ENCODE peak calls at places on chromosomes 16 and 17, in nine cellular contexts. U is sigmoid colon; H is esophagus squamous epithelium; P is mammary epithelial cell; L is psoas muscle; O is GM23248; C is left ventricle myocardium inferior; Z is CD8-positive, alpha-beta memory T cell; R is upper lobe of right lung. X is an unnamed sample. For H3K4me1, the result is how much of the 10 kb centered on the place peaks cover.

GRCh38 chr17:56679767-56680422 is 86.4 kb downstream of the NOG start:
- DNase-seq in U (no peak), H (no peak), P (peak), L (no peak), O (peak), C (no peak), Z (no peak), R (no peak), X (no peak)

GRCh38 chr17:4558311-4558972 is 1.9 kb downstream of the GGT6 start:
- DNase-seq in U (no peak), H (no peak), P (no peak), L (peak), O (no peak), C (no peak), Z (no peak), R (peak), X (no peak)

GRCh38 chr17:63961355-63962207 is 11.1 kb downstream of the SCN4A start:
- DNase-seq in U (peak), H (no peak), P (peak), L (peak), O (peak), C (peak), Z (no peak), R (peak), X (peak)

GRCh38 chr17:76174072-76174471 is 33.0 kb upstream of the FOXJ1 start:
- DNase-seq in U (no peak), H (no peak), P (no peak), L (no peak), O (no peak), C (no peak), Z (no peak), R (no peak), X (no peak)

GRCh38 chr16:85490971-85491771 is 122.0 kb upstream of the GSE1 start:
- DNase-seq in U (no peak), H (no peak), P (no peak), L (no peak), O (no peak), C (no peak), Z (peak), R (no peak), X (no peak)

GRCh38 chr16:77213542-77214108 is 14.4 kb downstream of the SYCE1L start:
- DNase-seq in U (no peak), H (no peak), P (peak), L (no peak), O (peak), C (no peak), Z (no peak), R (no peak), X (no peak)

GRCh38 chr16:81623365-81624102 is 155.6 kb upstream of the PLCG2 start:
- DNase-seq in U (no peak), H (no peak), P (peak), L (no peak), O (peak), C (no peak), Z (peak), R (no peak), X (peak)

GRCh38 chr17:44901323-44901965 is 2.2 kb upstream of the EFTUD2 start:
- DNase-seq in U (no peak), H (no peak), P (peak), L (no peak), O (peak), C (no peak), Z (no peak), R (no peak), X (no peak)

GRCh38 chr17:949623-950338 is 29.8 kb downstream of the NXN start:
- DNase-seq in U (no peak), H (no peak), P (no peak), L (peak), O (no peak), C (no peak), Z (no peak), R (no peak), X (no peak)

GRCh38 chr17:75277664-75278071 is 6.6 kb upstream of the MIF4GD start:
- DNase-seq in U (no peak), H (no peak), P (no peak), L (peak), O (peak), C (no peak), Z (no peak), R (no peak), X (no peak)

GRCh38 chr17:64315032-64315490 is 52.0 kb upstream of the TEX2 start:
- DNase-seq in U (peak), H (no peak), P (no peak), L (peak), O (peak), C (peak), Z (no peak), R (peak), X (no peak)

GRCh38 chr17:2749058-2749783 is at the start of gene CCDC92B:
- DNase-seq in U (no peak), H (no peak), P (no peak), L (no peak), O (no peak), C (no peak), Z (no peak), R (no peak), X (no peak)

GRCh38 chr17:17514993-17515920 is 19.1 kb upstream of the RASD1 start:
- DNase-seq in U (no peak), H (no peak), P (no peak), L (peak), O (no peak), C (no peak), Z (no peak), R (no peak), X (no peak)

GRCh38 chr16:85928411-85928820 is 29.5 kb downstream of the IRF8 start:
- DNase-seq in U (peak), H (no peak), P (no peak), L (peak), O (peak), C (no peak), Z (no peak), R (no peak), X (no peak)

GRCh38 chr16:30356401-30357084 is 1.4 kb upstream of the CD2BP2 start:
- DNase-seq in U (no peak), H (no peak), P (no peak), L (peak), O (peak), C (no peak), Z (no peak), R (no peak), X (no peak)

GRCh38 chr16:85911531-85911930 is 12.6 kb downstream of the IRF8 start:
- DNase-seq in U (no peak), H (no peak), P (no peak), L (no peak), O (no peak), C (no peak), Z (no peak), R (peak), X (no peak)

GRCh38 chr17:19753661-19754463 is 5.8 kb upstream of the ALDH3A1 start:
- DNase-seq in U (peak), H (no peak), P (peak), L (peak), O (peak), C (no peak), Z (no peak), R (peak), X (no peak)

GRCh38 chr16:47928008-47928407 is 227.8 kb downstream of the ABCC12 start:
- DNase-seq in U (no peak), H (no peak), P (no peak), L (no peak), O (no peak), C (no peak), Z (no peak), R (no peak), X (no peak)

GRCh38 chr17:81608082-81608481 is 28.8 kb downstream of the NPLOC4 start:
- DNase-seq in U (no peak), H (no peak), P (no peak), L (no peak), O (peak), C (no peak), Z (no peak), R (no peak), X (no peak)

GRCh38 chr16:20372696-20373095 is 20.2 kb upstream of the UMOD start:
- DNase-seq in U (no peak), H (no peak), P (no peak), L (no peak), O (peak), C (no peak), Z (no peak), R (no peak), X (no peak)

GRCh38 chr17:32525116-32525515 is 38.3 kb downstream of the CDK5R1 start:
- DNase-seq in U (no peak), H (no peak), P (no peak), L (no peak), O (peak), C (no peak), Z (no peak), R (no peak), X (no peak)

GRCh38 chr17:19002805-19003542 is 1.6 kb downstream of the FAM83G start:
- DNase-seq in U (no peak), H (no peak), P (peak), L (no peak), O (peak), C (no peak), Z (no peak), R (no peak), X (no peak)

GRCh38 chr17:77076046-77076882 is 64.5 kb upstream of the SEC14L1 start:
- DNase-seq in U (no peak), H (no peak), P (no peak), L (no peak), O (peak), C (no peak), Z (no peak), R (no peak), X (no peak)

GRCh38 chr17:14748036-14748715 is 447.3 kb downstream of the HS3ST3B1 start:
- DNase-seq in U (no peak), H (no peak), P (peak), L (no peak), O (peak), C (no peak), Z (no peak), R (peak), X (no peak)

GRCh38 chr17:56184650-56185049 is 31.4 kb downstream of the ANKFN1 start:
- DNase-seq in U (no peak), H (no peak), P (no peak), L (no peak), O (no peak), C (no peak), Z (no peak), R (no peak), X (no peak)

GRCh38 chr17:17109896-17110295 is 67.6 kb downstream of the MPRIP start:
- DNase-seq in U (no peak), H (no peak), P (peak), L (peak), O (no peak), C (no peak), Z (peak), R (peak), X (no peak)

DNA sequence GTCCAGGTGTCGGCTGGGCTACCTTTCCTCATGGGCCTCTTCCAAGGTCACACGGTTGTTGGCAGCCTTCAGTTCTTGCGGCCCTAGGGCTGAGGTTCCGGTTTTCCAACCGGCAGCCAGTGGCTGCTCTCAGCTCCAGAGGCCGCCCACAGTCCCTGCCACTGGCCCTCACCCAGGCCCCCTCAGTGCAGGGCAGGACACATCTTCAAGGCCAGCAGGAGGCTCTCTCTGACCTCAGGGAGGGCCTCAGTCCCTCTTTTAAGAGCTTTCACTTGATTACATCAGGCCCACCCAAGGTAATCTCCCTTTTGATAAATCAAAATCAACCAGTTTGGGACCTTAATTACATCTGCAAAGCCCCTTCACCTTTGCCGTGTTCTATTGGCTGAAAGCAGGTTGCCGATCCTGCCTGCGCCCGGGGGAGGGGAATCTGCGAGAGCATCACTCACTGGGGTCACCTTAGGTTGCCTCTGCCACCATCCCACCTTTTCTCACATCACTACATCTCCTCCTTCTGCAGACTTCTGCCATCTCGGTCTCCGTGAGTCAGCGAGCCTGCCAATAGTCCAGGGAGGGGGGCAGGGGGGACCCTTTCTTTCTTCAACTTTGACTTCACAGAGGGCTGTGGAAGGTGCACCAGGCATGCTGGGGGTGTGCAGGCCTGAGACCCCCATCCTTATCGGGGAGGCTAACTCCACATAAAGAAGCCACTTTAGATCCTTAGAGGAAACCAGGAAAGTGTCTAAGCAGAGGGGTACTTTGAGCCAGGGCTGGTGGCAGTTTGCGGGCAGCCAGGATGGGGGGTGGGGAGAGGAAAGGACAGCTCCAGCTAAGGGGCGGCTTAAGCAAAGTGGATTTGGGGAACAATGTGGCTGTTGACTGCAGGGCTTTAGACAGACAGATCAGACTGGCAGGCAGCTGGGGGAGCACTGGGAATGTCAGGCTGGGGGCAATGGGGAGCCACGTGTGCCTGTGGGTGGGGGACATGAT is 28.8 kb upstream of the NXPH3 start:
- DNase-seq in U (no peak), H (no peak), P (no peak), L (no peak), O (no peak), C (no peak), Z (no peak), R (no peak), X (no peak)
- H3K4me1 ChIP-seq in U (under half), H (under half), P (under half), L (under half), O (under half), C (under half), Z (under half), R (under half), X (under half)

GRCh38 chr16:83953796-83954576 is 946 bp downstream of the OSGIN1 start:
- DNase-seq in U (no peak), H (no peak), P (peak), L (no peak), O (peak), C (no peak), Z (no peak), R (no peak), X (no peak)
- H3K4me3 ChIP-seq in U (peak), H (peak), P (peak), L (peak), O (peak), C (peak), Z (no peak), R (peak), X (no peak)

GRCh38 chr17:34883106-34884000 is 77.9 kb downstream of the CCT6B start:
- DNase-seq in U (no peak), H (no peak), P (no peak), L (no peak), O (no peak), C (no peak), Z (no peak), R (no peak), X (no peak)
- H3K4me1 ChIP-seq in U (under half), H (under half), P (under half), L (under half), O (under half), C (under half), Z (under half), R (under half), X (under half)

DNA sequence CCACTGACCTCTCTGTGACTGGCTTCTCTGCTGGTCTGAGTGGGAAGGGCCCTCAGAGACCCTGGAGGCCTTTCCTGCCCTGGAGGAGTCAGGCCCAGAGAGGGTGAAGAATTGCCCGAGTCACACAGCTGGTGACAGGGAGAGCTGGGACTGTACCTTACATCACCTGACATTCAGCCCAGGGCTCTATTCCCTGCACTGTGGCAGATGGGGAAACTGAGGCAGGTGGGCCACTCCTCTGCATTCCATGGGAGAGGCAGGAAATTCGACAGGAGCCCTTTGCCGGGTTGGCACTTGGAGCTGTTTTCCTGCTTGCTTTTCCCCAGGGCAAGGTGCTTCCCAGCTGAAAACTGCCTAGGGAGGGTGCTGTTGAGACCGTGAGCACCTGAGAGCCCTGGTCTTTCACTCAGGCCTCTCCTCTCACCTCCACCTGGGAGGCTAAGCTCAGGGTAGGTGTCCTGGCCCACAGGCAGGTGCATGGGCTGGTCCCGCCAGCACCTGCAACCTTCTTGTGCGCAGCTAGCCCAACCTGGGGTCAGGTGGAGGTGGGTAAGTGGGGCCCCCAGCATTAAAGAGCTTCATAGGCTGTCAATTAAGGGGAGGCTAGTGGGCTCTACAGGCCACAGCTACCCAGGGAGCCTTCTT is 8.5 kb downstream of the ADCY7 start:
- DNase-seq in U (no peak), H (no peak), P (no peak), L (peak), O (no peak), C (no peak), Z (no peak), R (peak), X (no peak)
- H3K4me3 ChIP-seq in U (no peak), H (peak), P (no peak), L (peak), O (no peak), C (peak), Z (peak), R (peak), X (peak)

DNA sequence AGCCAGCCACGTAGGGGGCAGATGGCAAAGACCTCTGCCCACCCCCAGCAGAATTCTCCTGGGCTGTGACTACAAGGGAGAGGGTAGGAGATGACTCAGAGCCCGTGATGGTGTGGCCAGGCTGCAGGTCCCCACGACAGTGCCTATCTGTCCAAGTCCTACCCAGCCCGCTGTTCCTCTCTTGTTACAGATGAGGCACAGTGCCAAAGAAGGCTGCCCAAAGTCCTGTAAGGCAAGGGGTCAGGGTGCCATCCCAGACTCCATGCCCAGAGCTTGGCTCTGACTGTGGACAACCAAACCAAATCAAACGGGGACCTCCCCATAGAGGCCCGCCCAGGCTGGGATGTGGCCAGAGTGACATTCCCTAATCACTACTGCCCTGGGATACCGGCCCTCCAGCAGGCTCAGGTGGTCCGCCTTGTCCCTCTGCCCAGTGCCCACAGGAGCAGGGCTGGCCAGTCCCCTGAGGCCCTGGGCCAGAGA is 12.6 kb upstream of the BCAR1 start:
- DNase-seq in U (peak), H (no peak), P (no peak), L (peak), O (peak), C (no peak), Z (no peak), R (no peak), X (no peak)
- H3K4me1 ChIP-seq in U (under half), H (half or more), P (half or more), L (half or more), O (under half), C (half or more), Z (under half), R (under half), X (under half)

DNA sequence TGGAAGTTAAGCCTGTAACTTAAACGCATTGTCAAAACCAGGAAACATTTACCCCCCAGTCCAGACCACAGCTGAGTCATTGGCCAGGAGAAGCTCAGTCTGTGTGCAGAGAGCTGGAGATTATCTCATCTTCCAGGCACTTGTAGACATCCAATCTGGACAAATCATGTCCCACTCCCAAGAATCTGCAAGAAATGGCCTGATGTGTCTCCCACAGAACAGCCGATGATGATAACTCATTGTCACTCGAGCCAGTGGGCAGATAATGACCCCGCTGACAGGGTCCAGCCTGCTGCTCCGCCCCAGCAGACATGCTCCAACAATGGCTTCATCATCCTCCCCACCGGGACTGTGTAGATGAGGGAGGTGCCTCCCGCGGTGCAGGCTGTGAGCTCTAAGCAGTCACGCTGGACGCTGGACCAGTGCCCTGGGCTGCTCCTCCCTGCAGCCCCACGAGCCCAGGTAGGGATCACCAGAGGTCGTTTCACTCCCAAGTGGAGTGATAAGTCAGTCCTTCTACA is 322.5 kb downstream of the C16orf95 start:
- DNase-seq in U (peak), H (no peak), P (peak), L (no peak), O (peak), C (peak), Z (no peak), R (no peak), X (no peak)
- H3K4me3 ChIP-seq in U (no peak), H (no peak), P (no peak), L (no peak), O (peak), C (no peak), Z (no peak), R (no peak), X (no peak)

GRCh38 chr16:71929048-71929447 is 33.7 kb downstream of the IST1 start:
- DNase-seq in U (peak), H (no peak), P (no peak), L (no peak), O (peak), C (no peak), Z (no peak), R (no peak), X (no peak)

GRCh38 chr16:71931599-71931998 is 36.3 kb downstream of the IST1 start:
- DNase-seq in U (no peak), H (no peak), P (no peak), L (no peak), O (no peak), C (no peak), Z (no peak), R (no peak), X (no peak)

GRCh38 chr16:71930993-71931392 is 35.7 kb downstream of the IST1 start:
- DNase-seq in U (no peak), H (no peak), P (no peak), L (no peak), O (no peak), C (no peak), Z (no peak), R (no peak), X (no peak)

GRCh38 chr16:71927787-71928186 is 32.5 kb downstream of the IST1 start:
- DNase-seq in U (no peak), H (no peak), P (no peak), L (no peak), O (no peak), C (peak), Z (no peak), R (no peak), X (no peak)

GRCh38 chr16:71930013-71930563 is 34.8 kb downstream of the IST1 start:
- DNase-seq in U (no peak), H (no peak), P (peak), L (no peak), O (peak), C (no peak), Z (no peak), R (no peak), X (no peak)
- H3K4me1 ChIP-seq in U (under half), H (under half), P (under half), L (half or more), O (under half), C (half or more), Z (under half), R (under half), X (under half)

GRCh38 chr17:79840204-79840988 is 1.2 kb upstream of the CBX4 start:
- DNase-seq in U (peak), H (no peak), P (no peak), L (peak), O (peak), C (peak), Z (no peak), R (peak), X (no peak)
- H3K4me3 ChIP-seq in U (no peak), H (peak), P (peak), L (peak), O (peak), C (peak), Z (peak), R (peak), X (peak)

X was measured in effector memory CD4-positive, alpha-beta T cell.